ENCODE peak calls at places on chromosomes 7 and 10, in seven cellular contexts. One of them, this sample, is unnamed.

GRCh38 chr7:76037310-76037709 is 10.5 kb downstream of the STYXL1 start:
- DNase-seq in stomach: no peak
- DNase-seq in ovary: no peak
- DNase-seq in HepG2: no peak
- DNase-seq in tibial nerve: peak
- DNase-seq in upper lobe of left lung: no peak
- DNase-seq in suprapubic skin: no peak
- DNase-seq in this sample: no peak

GRCh38 chr7:2724453-2725177 is 36.6 kb downstream of the AMZ1 start:
- DNase-seq in HepG2: no peak
- DNase-seq in suprapubic skin: peak
- DNase-seq in ovary: peak
- DNase-seq in stomach: peak
- DNase-seq in upper lobe of left lung: no peak
- DNase-seq in tibial nerve: no peak
- DNase-seq in this sample: no peak

GRCh38 chr7:26169271-26169670 is 17.3 kb downstream of the NFE2L3 start:
- DNase-seq in upper lobe of left lung: no peak
- DNase-seq in ovary: no peak
- DNase-seq in stomach: no peak
- DNase-seq in suprapubic skin: no peak
- DNase-seq in HepG2: no peak
- DNase-seq in tibial nerve: no peak
- DNase-seq in this sample: no peak

GRCh38 chr10:100736809-100737358 is 8.5 kb upstream of the PAX2 start:
- DNase-seq in ovary: no peak
- DNase-seq in upper lobe of left lung: no peak
- DNase-seq in suprapubic skin: no peak
- DNase-seq in stomach: no peak
- DNase-seq in tibial nerve: no peak
- DNase-seq in HepG2: no peak
- DNase-seq in this sample: no peak

GRCh38 chr10:38038107-38038931 is 27.8 kb downstream of the ZNF33A start:
- DNase-seq in stomach: no peak
- DNase-seq in HepG2: no peak
- DNase-seq in upper lobe of left lung: no peak
- DNase-seq in tibial nerve: no peak
- DNase-seq in ovary: no peak
- DNase-seq in suprapubic skin: no peak
- DNase-seq in this sample: no peak

GRCh38 chr7:152120210-152120609 is 94.7 kb downstream of the GALNT11 start:
- DNase-seq in HepG2: no peak
- DNase-seq in suprapubic skin: no peak
- DNase-seq in ovary: no peak
- DNase-seq in upper lobe of left lung: no peak
- DNase-seq in tibial nerve: no peak
- DNase-seq in stomach: no peak
- DNase-seq in this sample: no peak

GRCh38 chr7:150974468-150975391 is 3.4 kb downstream of the KCNH2 start:
- DNase-seq in upper lobe of left lung: peak
- DNase-seq in tibial nerve: no peak
- DNase-seq in stomach: peak
- DNase-seq in ovary: peak
- DNase-seq in HepG2: no peak
- DNase-seq in suprapubic skin: no peak
- DNase-seq in this sample: peak

GRCh38 chr10:99595236-99595635 is 25.0 kb downstream of the SLC25A28 start:
- DNase-seq in ovary: no peak
- DNase-seq in tibial nerve: no peak
- DNase-seq in stomach: no peak
- DNase-seq in suprapubic skin: no peak
- DNase-seq in upper lobe of left lung: no peak
- DNase-seq in HepG2: no peak
- DNase-seq in this sample: no peak

GRCh38 chr7:43112941-43113621 is 634 bp downstream of the HECW1 start:
- DNase-seq in stomach: no peak
- DNase-seq in upper lobe of left lung: peak
- DNase-seq in HepG2: no peak
- DNase-seq in suprapubic skin: no peak
- DNase-seq in ovary: peak
- DNase-seq in tibial nerve: no peak
- DNase-seq in this sample: peak
- TF ChIP-seq EP300 in stomach: no peak
- TF ChIP-seq EP300 in upper lobe of left lung: no peak
- TF ChIP-seq EP300 in HepG2: no peak
- TF ChIP-seq EP300 in suprapubic skin: no peak
- TF ChIP-seq EP300 in ovary: no peak
- TF ChIP-seq EP300 in tibial nerve: no peak
- TF ChIP-seq EP300 in this sample: no peak

DNA sequence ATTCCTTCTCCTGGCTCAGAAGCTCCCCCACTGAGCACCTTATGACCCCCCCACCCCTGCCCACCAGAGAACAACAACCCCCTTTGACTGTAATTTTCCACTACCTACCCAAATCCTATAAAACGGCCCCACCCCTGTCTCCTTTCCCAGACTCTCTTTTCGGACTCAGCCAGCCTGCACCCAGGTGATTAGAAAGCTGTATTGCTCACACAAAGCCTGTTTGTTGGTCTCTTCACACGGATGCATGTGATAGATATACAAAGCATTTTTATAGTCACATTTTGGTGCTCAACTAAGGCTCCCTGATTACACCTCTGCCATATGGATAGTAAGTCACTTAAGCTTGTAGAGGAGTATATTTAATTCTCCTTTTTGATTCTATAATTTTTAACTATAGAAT is 985.8 kb downstream of the REEP3 start:
- DNase-seq in suprapubic skin: no peak
- DNase-seq in ovary: no peak
- DNase-seq in tibial nerve: no peak
- DNase-seq in HepG2: no peak
- DNase-seq in upper lobe of left lung: no peak
- DNase-seq in stomach: no peak
- DNase-seq in this sample: no peak
- TF ChIP-seq EP300 in suprapubic skin: no peak
- TF ChIP-seq EP300 in ovary: no peak
- TF ChIP-seq EP300 in tibial nerve: no peak
- TF ChIP-seq EP300 in HepG2: no peak
- TF ChIP-seq EP300 in upper lobe of left lung: no peak
- TF ChIP-seq EP300 in stomach: no peak
- TF ChIP-seq EP300 in this sample: no peak

GRCh38 chr7:38881015-38881414 is 28.0 kb downstream of the VPS41 start:
- DNase-seq in suprapubic skin: no peak
- DNase-seq in HepG2: no peak
- DNase-seq in upper lobe of left lung: no peak
- DNase-seq in tibial nerve: no peak
- DNase-seq in stomach: no peak
- DNase-seq in ovary: no peak
- DNase-seq in this sample: no peak

GRCh38 chr7:38880035-38880434 is 29.0 kb downstream of the VPS41 start:
- DNase-seq in ovary: no peak
- DNase-seq in suprapubic skin: no peak
- DNase-seq in HepG2: no peak
- DNase-seq in stomach: no peak
- DNase-seq in upper lobe of left lung: no peak
- DNase-seq in tibial nerve: no peak
- DNase-seq in this sample: no peak

GRCh38 chr7:38878694-38879457 is 30.1 kb downstream of the VPS41 start:
- DNase-seq in HepG2: no peak
- DNase-seq in tibial nerve: no peak
- DNase-seq in stomach: no peak
- DNase-seq in ovary: no peak
- DNase-seq in upper lobe of left lung: no peak
- DNase-seq in suprapubic skin: no peak
- DNase-seq in this sample: no peak

GRCh38 chr7:38881947-38882684 is 26.9 kb downstream of the VPS41 start:
- DNase-seq in suprapubic skin: no peak
- DNase-seq in stomach: no peak
- DNase-seq in tibial nerve: no peak
- DNase-seq in ovary: no peak
- DNase-seq in HepG2: no peak
- DNase-seq in upper lobe of left lung: no peak
- DNase-seq in this sample: no peak

DNA sequence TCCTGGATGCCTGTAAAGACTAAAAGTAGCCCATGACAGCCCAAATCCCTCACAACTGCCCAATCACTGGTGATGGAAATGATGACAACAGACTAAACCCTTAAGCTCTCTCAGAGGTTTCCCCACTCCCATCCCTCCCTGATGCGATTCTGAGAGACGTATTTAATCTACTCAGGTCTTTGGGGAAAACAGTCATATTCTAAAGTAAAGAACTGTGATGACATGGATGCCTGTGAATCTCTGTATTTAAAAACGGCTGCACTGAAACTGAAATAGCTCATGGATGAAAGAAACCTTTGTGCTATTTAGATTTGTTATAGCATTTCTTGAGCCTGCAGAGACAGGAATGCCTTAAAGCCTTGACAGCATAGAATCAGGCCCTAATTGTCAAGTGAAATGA is 28.5 kb downstream of the VPS41 start:
- DNase-seq in suprapubic skin: no peak
- DNase-seq in ovary: no peak
- DNase-seq in stomach: no peak
- DNase-seq in tibial nerve: no peak
- DNase-seq in upper lobe of left lung: no peak
- DNase-seq in HepG2: no peak
- DNase-seq in this sample: no peak
- TF ChIP-seq EP300 in suprapubic skin: no peak
- TF ChIP-seq EP300 in ovary: no peak
- TF ChIP-seq EP300 in stomach: no peak
- TF ChIP-seq EP300 in tibial nerve: no peak
- TF ChIP-seq EP300 in upper lobe of left lung: no peak
- TF ChIP-seq EP300 in HepG2: no peak
- TF ChIP-seq EP300 in this sample: no peak

GRCh38 chr7:101017099-101017777 is 2.6 kb upstream of the MUC17 start:
- DNase-seq in stomach: peak
- DNase-seq in ovary: peak
- DNase-seq in suprapubic skin: peak
- DNase-seq in HepG2: peak
- DNase-seq in tibial nerve: peak
- DNase-seq in upper lobe of left lung: peak
- DNase-seq in this sample: peak
- TF ChIP-seq EP300 in stomach: no peak
- TF ChIP-seq EP300 in ovary: no peak
- TF ChIP-seq EP300 in suprapubic skin: no peak
- TF ChIP-seq EP300 in HepG2: peak
- TF ChIP-seq EP300 in tibial nerve: no peak
- TF ChIP-seq EP300 in upper lobe of left lung: no peak
- TF ChIP-seq EP300 in this sample: peak

DNA sequence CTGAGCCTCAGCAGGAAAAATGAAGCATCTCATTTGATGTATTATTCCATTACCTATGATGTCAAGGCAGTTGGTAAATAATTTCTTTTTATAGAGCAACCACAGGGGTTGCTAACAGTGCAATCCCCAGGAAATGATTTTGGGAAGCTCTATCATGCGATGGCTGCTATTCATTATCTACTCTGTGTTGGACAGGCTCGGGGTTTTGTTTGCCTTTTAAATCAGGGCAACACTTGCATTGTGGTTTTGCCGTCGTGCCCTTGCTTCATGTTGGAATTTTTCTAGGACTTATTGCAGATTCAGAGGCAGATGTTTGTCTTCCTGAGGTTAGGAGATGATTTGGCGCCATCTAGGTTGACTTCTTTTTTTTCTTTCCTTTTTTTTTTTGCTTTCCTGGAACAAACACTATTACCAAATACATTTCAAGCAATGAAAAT is 128.4 kb downstream of the BICC1 start:
- DNase-seq in upper lobe of left lung: no peak
- DNase-seq in ovary: no peak
- DNase-seq in tibial nerve: no peak
- DNase-seq in HepG2: peak
- DNase-seq in stomach: no peak
- DNase-seq in suprapubic skin: no peak
- DNase-seq in this sample: peak
- TF ChIP-seq EP300 in upper lobe of left lung: no peak
- TF ChIP-seq EP300 in ovary: no peak
- TF ChIP-seq EP300 in tibial nerve: no peak
- TF ChIP-seq EP300 in HepG2: no peak
- TF ChIP-seq EP300 in stomach: no peak
- TF ChIP-seq EP300 in suprapubic skin: no peak
- TF ChIP-seq EP300 in this sample: peak

GRCh38 chr10:119653209-119653608 is 2.0 kb downstream of the BAG3 start:
- DNase-seq in stomach: no peak
- DNase-seq in tibial nerve: no peak
- DNase-seq in upper lobe of left lung: no peak
- DNase-seq in suprapubic skin: no peak
- DNase-seq in ovary: no peak
- DNase-seq in HepG2: no peak
- DNase-seq in this sample: no peak

GRCh38 chr10:119656760-119657159 is 5.6 kb downstream of the BAG3 start:
- DNase-seq in upper lobe of left lung: no peak
- DNase-seq in ovary: no peak
- DNase-seq in stomach: no peak
- DNase-seq in suprapubic skin: no peak
- DNase-seq in HepG2: no peak
- DNase-seq in tibial nerve: no peak
- DNase-seq in this sample: no peak

GRCh38 chr10:119655566-119656001 is 4.4 kb downstream of the BAG3 start:
- DNase-seq in tibial nerve: peak
- DNase-seq in stomach: peak
- DNase-seq in HepG2: no peak
- DNase-seq in upper lobe of left lung: no peak
- DNase-seq in ovary: no peak
- DNase-seq in suprapubic skin: no peak
- DNase-seq in this sample: peak

GRCh38 chr10:119652361-119652760 is 1.2 kb downstream of the BAG3 start:
- DNase-seq in ovary: no peak
- DNase-seq in upper lobe of left lung: no peak
- DNase-seq in HepG2: peak
- DNase-seq in tibial nerve: peak
- DNase-seq in stomach: no peak
- DNase-seq in suprapubic skin: no peak
- DNase-seq in this sample: peak

GRCh38 chr10:119654540-119654939 is 3.4 kb downstream of the BAG3 start:
- DNase-seq in stomach: peak
- DNase-seq in HepG2: peak
- DNase-seq in upper lobe of left lung: no peak
- DNase-seq in ovary: no peak
- DNase-seq in suprapubic skin: no peak
- DNase-seq in tibial nerve: no peak
- DNase-seq in this sample: peak
- TF ChIP-seq EP300 in stomach: peak
- TF ChIP-seq EP300 in HepG2: no peak
- TF ChIP-seq EP300 in upper lobe of left lung: peak
- TF ChIP-seq EP300 in ovary: no peak
- TF ChIP-seq EP300 in suprapubic skin: no peak
- TF ChIP-seq EP300 in tibial nerve: no peak
- TF ChIP-seq EP300 in this sample: no peak

DNA sequence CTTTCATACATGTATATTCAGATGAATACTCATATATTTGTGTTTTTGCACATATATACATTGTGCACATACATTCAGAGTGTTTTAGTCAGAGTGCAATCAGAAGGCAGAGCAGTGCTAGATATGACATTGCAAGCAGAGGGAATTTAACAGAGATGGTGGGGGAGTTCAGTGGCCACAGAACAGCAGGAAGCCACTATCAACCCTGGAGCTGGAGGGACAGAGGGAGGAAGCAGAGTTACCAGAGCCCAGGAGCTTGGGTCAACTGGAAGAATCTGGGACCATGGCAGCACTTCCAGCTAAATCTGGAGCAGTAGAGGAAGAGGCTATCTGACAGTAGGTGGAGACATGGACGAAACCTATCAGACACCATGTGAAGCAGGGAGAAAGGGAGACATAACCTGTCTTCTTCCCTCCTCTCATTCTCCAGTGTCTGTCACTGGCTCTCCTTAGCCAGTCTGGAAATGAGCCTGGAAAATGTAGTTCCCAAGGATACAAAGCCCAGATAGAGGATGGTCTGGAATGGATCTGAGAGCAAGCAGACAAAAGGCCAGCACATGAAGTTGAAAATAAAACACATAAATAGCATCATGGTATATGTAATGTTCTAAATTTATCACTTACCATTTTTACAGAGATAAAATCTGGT is 33.6 kb upstream of the HERPUD2 start:
- DNase-seq in upper lobe of left lung: no peak
- DNase-seq in suprapubic skin: no peak
- DNase-seq in stomach: no peak
- DNase-seq in tibial nerve: no peak
- DNase-seq in HepG2: no peak
- DNase-seq in ovary: no peak
- DNase-seq in this sample: no peak
- TF ChIP-seq EP300 in upper lobe of left lung: no peak
- TF ChIP-seq EP300 in suprapubic skin: no peak
- TF ChIP-seq EP300 in stomach: no peak
- TF ChIP-seq EP300 in tibial nerve: no peak
- TF ChIP-seq EP300 in HepG2: no peak
- TF ChIP-seq EP300 in ovary: no peak
- TF ChIP-seq EP300 in this sample: no peak

This sample was measured in A549.